ENCODE peak calls at places on chromosomes 4 and X, in seven cellular contexts. One of them, this sample, is unnamed.

GRCh38 chr4:100348472-100348871 is 158.2 kb upstream of the DDIT4L start:
- DNase-seq in fibroblast of mammary gland: peak; percentile 82
- DNase-seq in head of caudate nucleus: no peak
- DNase-seq in NCI-H2029 treated with DMSO at 0.1 percent for 48 hours: no peak
- DNase-seq in transverse colon: no peak
- DNase-seq in AML-193: no peak
- DNase-seq in NCI-H1417: no peak
- DNase-seq in this sample: no peak

GRCh38 chrX:120281761-120282160 is 29.5 kb downstream of the TMEM255A start:
- DNase-seq in fibroblast of mammary gland: no peak
- DNase-seq in head of caudate nucleus: no peak
- DNase-seq in NCI-H2029 treated with DMSO at 0.1 percent for 48 hours: no peak
- DNase-seq in transverse colon: no peak
- DNase-seq in AML-193: no peak
- DNase-seq in NCI-H1417: no peak
- DNase-seq in this sample: no peak

GRCh38 chr4:3307891-3308575 is 15.2 kb downstream of the RGS12 start:
- DNase-seq in fibroblast of mammary gland: no peak
- DNase-seq in head of caudate nucleus: no peak
- DNase-seq in NCI-H2029 treated with DMSO at 0.1 percent for 48 hours: no peak
- DNase-seq in transverse colon: no peak
- DNase-seq in AML-193: no peak
- DNase-seq in NCI-H1417: no peak
- DNase-seq in this sample: no peak

GRCh38 chr4:62119195-62119594 is 919.1 kb downstream of the ADGRL3 start:
- DNase-seq in fibroblast of mammary gland: no peak
- DNase-seq in head of caudate nucleus: no peak
- DNase-seq in NCI-H2029 treated with DMSO at 0.1 percent for 48 hours: no peak
- DNase-seq in transverse colon: no peak
- DNase-seq in AML-193: no peak
- DNase-seq in NCI-H1417: no peak
- DNase-seq in this sample: peak; percentile 25

GRCh38 chr4:145785391-145786008 is 105.6 kb downstream of the C4orf51 start:
- DNase-seq in fibroblast of mammary gland: no peak
- DNase-seq in head of caudate nucleus: no peak
- DNase-seq in NCI-H2029 treated with DMSO at 0.1 percent for 48 hours: peak; percentile 23
- DNase-seq in transverse colon: no peak
- DNase-seq in AML-193: no peak
- DNase-seq in NCI-H1417: no peak
- DNase-seq in this sample: no peak

GRCh38 chr4:72846280-72847111 is 223.0 kb downstream of the COX18 start:
- DNase-seq in fibroblast of mammary gland: no peak
- DNase-seq in head of caudate nucleus: no peak
- DNase-seq in NCI-H2029 treated with DMSO at 0.1 percent for 48 hours: no peak
- DNase-seq in transverse colon: no peak
- DNase-seq in AML-193: no peak
- DNase-seq in NCI-H1417: peak; percentile 4
- DNase-seq in this sample: peak; percentile 10

GRCh38 chr4:122845066-122845465 is 18.4 kb downstream of the FGF2 start:
- DNase-seq in fibroblast of mammary gland: no peak
- DNase-seq in head of caudate nucleus: no peak
- DNase-seq in NCI-H2029 treated with DMSO at 0.1 percent for 48 hours: no peak
- DNase-seq in transverse colon: no peak
- DNase-seq in AML-193: no peak
- DNase-seq in NCI-H1417: no peak
- DNase-seq in this sample: no peak

GRCh38 chr4:107897823-107898222 is 33.5 kb upstream of the CYP2U1 start:
- DNase-seq in fibroblast of mammary gland: peak; percentile 26
- DNase-seq in head of caudate nucleus: no peak
- DNase-seq in NCI-H2029 treated with DMSO at 0.1 percent for 48 hours: no peak
- DNase-seq in transverse colon: no peak
- DNase-seq in AML-193: no peak
- DNase-seq in NCI-H1417: no peak
- DNase-seq in this sample: no peak

GRCh38 chr4:38062088-38062893 is 102.1 kb downstream of the PTTG2 start:
- DNase-seq in fibroblast of mammary gland: peak; percentile 86
- DNase-seq in head of caudate nucleus: peak; percentile 73
- DNase-seq in NCI-H2029 treated with DMSO at 0.1 percent for 48 hours: peak; percentile 34
- DNase-seq in transverse colon: peak; percentile 89
- DNase-seq in AML-193: peak; percentile 45
- DNase-seq in NCI-H1417: peak; percentile 54
- DNase-seq in this sample: peak; percentile 69

GRCh38 chr4:76251448-76252270 is at the start of gene FAM47E:
- DNase-seq in fibroblast of mammary gland: peak; percentile 8
- DNase-seq in head of caudate nucleus: peak; percentile 57
- DNase-seq in NCI-H2029 treated with DMSO at 0.1 percent for 48 hours: peak; percentile 45
- DNase-seq in transverse colon: peak; percentile 86
- DNase-seq in AML-193: no peak
- DNase-seq in NCI-H1417: peak; percentile 97
- DNase-seq in this sample: peak; percentile 41

GRCh38 chrX:68440940-68441339 is 7.6 kb upstream of the OPHN1 start:
- DNase-seq in fibroblast of mammary gland: peak; percentile 70
- DNase-seq in head of caudate nucleus: peak; percentile 22
- DNase-seq in NCI-H2029 treated with DMSO at 0.1 percent for 48 hours: no peak
- DNase-seq in transverse colon: peak; percentile 72
- DNase-seq in AML-193: no peak
- DNase-seq in NCI-H1417: no peak
- DNase-seq in this sample: no peak

GRCh38 chrX:3295731-3296130 is 50.7 kb downstream of the MXRA5 start:
- DNase-seq in fibroblast of mammary gland: peak; percentile 24
- DNase-seq in head of caudate nucleus: no peak
- DNase-seq in NCI-H2029 treated with DMSO at 0.1 percent for 48 hours: no peak
- DNase-seq in transverse colon: no peak
- DNase-seq in AML-193: no peak
- DNase-seq in NCI-H1417: peak; percentile 6
- DNase-seq in this sample: peak; percentile 2

GRCh38 chr4:568962-569361 is 7.1 kb downstream of the TMEM271 start:
- DNase-seq in fibroblast of mammary gland: no peak
- DNase-seq in head of caudate nucleus: no peak
- DNase-seq in NCI-H2029 treated with DMSO at 0.1 percent for 48 hours: no peak
- DNase-seq in transverse colon: no peak
- DNase-seq in AML-193: no peak
- DNase-seq in NCI-H1417: no peak
- DNase-seq in this sample: no peak

GRCh38 chr4:168291242-168291641 is 27.3 kb downstream of the DDX60 start:
- DNase-seq in fibroblast of mammary gland: no peak
- DNase-seq in head of caudate nucleus: no peak
- DNase-seq in NCI-H2029 treated with DMSO at 0.1 percent for 48 hours: no peak
- DNase-seq in transverse colon: no peak
- DNase-seq in AML-193: no peak
- DNase-seq in NCI-H1417: no peak
- DNase-seq in this sample: no peak

GRCh38 chrX:150806827-150807226 is 91.6 kb downstream of the CD99L2 start:
- DNase-seq in fibroblast of mammary gland: no peak
- DNase-seq in head of caudate nucleus: no peak
- DNase-seq in NCI-H2029 treated with DMSO at 0.1 percent for 48 hours: no peak
- DNase-seq in transverse colon: no peak
- DNase-seq in AML-193: no peak
- DNase-seq in NCI-H1417: no peak
- DNase-seq in this sample: no peak

GRCh38 chr4:8306511-8307021 is 37.0 kb downstream of the HTRA3 start:
- DNase-seq in fibroblast of mammary gland: no peak
- DNase-seq in head of caudate nucleus: no peak
- DNase-seq in NCI-H2029 treated with DMSO at 0.1 percent for 48 hours: no peak
- DNase-seq in transverse colon: peak; percentile 6
- DNase-seq in AML-193: no peak
- DNase-seq in NCI-H1417: no peak
- DNase-seq in this sample: no peak

GRCh38 chr4:78068481-78068880 is 11.4 kb downstream of the FRAS1 start:
- DNase-seq in fibroblast of mammary gland: no peak
- DNase-seq in head of caudate nucleus: no peak
- DNase-seq in NCI-H2029 treated with DMSO at 0.1 percent for 48 hours: no peak
- DNase-seq in transverse colon: no peak
- DNase-seq in AML-193: no peak
- DNase-seq in NCI-H1417: no peak
- DNase-seq in this sample: no peak

GRCh38 chrX:37993857-37994619 is 12.3 kb upstream of the SYTL5 start:
- DNase-seq in fibroblast of mammary gland: no peak
- DNase-seq in head of caudate nucleus: no peak
- DNase-seq in NCI-H2029 treated with DMSO at 0.1 percent for 48 hours: peak; percentile 43
- DNase-seq in transverse colon: peak; percentile 68
- DNase-seq in AML-193: no peak
- DNase-seq in NCI-H1417: peak; percentile 74
- DNase-seq in this sample: no peak

GRCh38 chr4:56742080-56742871 is 61.2 kb upstream of the HOPX start:
- DNase-seq in fibroblast of mammary gland: peak; percentile 38
- DNase-seq in head of caudate nucleus: no peak
- DNase-seq in NCI-H2029 treated with DMSO at 0.1 percent for 48 hours: no peak
- DNase-seq in transverse colon: no peak
- DNase-seq in AML-193: no peak
- DNase-seq in NCI-H1417: no peak
- DNase-seq in this sample: no peak

GRCh38 chrX:72139538-72139937 is 7.8 kb upstream of the RTL5 start:
- DNase-seq in fibroblast of mammary gland: no peak
- DNase-seq in head of caudate nucleus: no peak
- DNase-seq in NCI-H2029 treated with DMSO at 0.1 percent for 48 hours: no peak
- DNase-seq in transverse colon: no peak
- DNase-seq in AML-193: no peak
- DNase-seq in NCI-H1417: no peak
- DNase-seq in this sample: no peak

GRCh38 chr4:71635094-71635493 is 148.8 kb downstream of the GC start:
- DNase-seq in fibroblast of mammary gland: no peak
- DNase-seq in head of caudate nucleus: no peak
- DNase-seq in NCI-H2029 treated with DMSO at 0.1 percent for 48 hours: no peak
- DNase-seq in transverse colon: no peak
- DNase-seq in AML-193: no peak
- DNase-seq in NCI-H1417: no peak
- DNase-seq in this sample: no peak

GRCh38 chr4:135365065-135365464 is 1163.5 kb upstream of the PABPC4L start:
- DNase-seq in fibroblast of mammary gland: no peak
- DNase-seq in head of caudate nucleus: no peak
- DNase-seq in NCI-H2029 treated with DMSO at 0.1 percent for 48 hours: no peak
- DNase-seq in transverse colon: no peak
- DNase-seq in AML-193: no peak
- DNase-seq in NCI-H1417: no peak
- DNase-seq in this sample: no peak